ENCODE peak calls at places on chromosomes 4 and X, in four cellular contexts. D, O, W and F are unnamed samples.

GRCh38 chr4:3250956-3251690 is 2.2 kb downstream of the MSANTD1 start:
- DNase-seq in D (no peak), W (no peak), O (no peak), F (no peak)

GRCh38 chr4:183563874-183564273 is 59.0 kb downstream of the ING2 start:
- DNase-seq in O (peak), W (no peak), D (no peak), F (no peak)

GRCh38 chrX:68177542-68177941 is 255.8 kb downstream of the OPHN1 start:
- DNase-seq in D (no peak), O (no peak), W (no peak), F (no peak)

GRCh38 chr4:108725457-108725856 is 37.4 kb downstream of the ETNPPL start:
- DNase-seq in O (peak), W (no peak), D (no peak), F (no peak)

GRCh38 chr4:26310264-26310663 is 10.6 kb upstream of the RBPJ start:
- DNase-seq in D (no peak), W (no peak), O (no peak), F (peak)

GRCh38 chr4:137635108-137635507 is 102.8 kb upstream of the PCDH18 start:
- DNase-seq in O (peak), D (no peak), W (peak), F (no peak)

GRCh38 chr4:142331132-142331531 is 515.0 kb downstream of the INPP4B start:
- DNase-seq in W (no peak), O (no peak), D (no peak), F (no peak)

GRCh38 chrX:16466640-16467432 is 183.1 kb upstream of the S100G start:
- DNase-seq in W (no peak), O (no peak), D (no peak), F (no peak)

GRCh38 chr4:33649015-33649414 is 2595.3 kb downstream of the ARAP2 start:
- DNase-seq in W (no peak), D (no peak), O (peak), F (no peak)

GRCh38 chrX:75155454-75155829 is 641 bp downstream of the ABCB7 start:
- DNase-seq in O (peak), W (no peak), D (no peak), F (peak)

GRCh38 chr4:67288964-67289363 is 256.3 kb downstream of the CENPC start:
- DNase-seq in W (peak), O (peak), D (peak), F (peak)

GRCh38 chr4:87268401-87268800 is 48.0 kb upstream of the KLHL8 start:
- DNase-seq in W (no peak), O (no peak), D (no peak), F (no peak)

GRCh38 chrX:154409222-154409871 is at the start of gene DNASE1L1:
- DNase-seq in W (peak), O (peak), D (peak), F (peak)

GRCh38 chr4:11505225-11505971 is 76.7 kb upstream of the HS3ST1 start:
- DNase-seq in O (peak), D (no peak), W (no peak), F (no peak)

GRCh38 chr4:173281420-173282333 is 52.5 kb downstream of the HMGB2 start:
- DNase-seq in O (no peak), W (no peak), D (no peak), F (no peak)

GRCh38 chr4:173281001-173281400 is 53.2 kb downstream of the HMGB2 start:
- DNase-seq in D (no peak), O (no peak), W (no peak), F (peak)

GRCh38 chr4:173287486-173287885 is 46.7 kb downstream of the HMGB2 start:
- DNase-seq in O (no peak), W (no peak), D (no peak), F (no peak)

GRCh38 chr4:173288296-173288695 is 45.9 kb downstream of the HMGB2 start:
- DNase-seq in D (peak), W (peak), O (peak), F (peak)

DNA sequence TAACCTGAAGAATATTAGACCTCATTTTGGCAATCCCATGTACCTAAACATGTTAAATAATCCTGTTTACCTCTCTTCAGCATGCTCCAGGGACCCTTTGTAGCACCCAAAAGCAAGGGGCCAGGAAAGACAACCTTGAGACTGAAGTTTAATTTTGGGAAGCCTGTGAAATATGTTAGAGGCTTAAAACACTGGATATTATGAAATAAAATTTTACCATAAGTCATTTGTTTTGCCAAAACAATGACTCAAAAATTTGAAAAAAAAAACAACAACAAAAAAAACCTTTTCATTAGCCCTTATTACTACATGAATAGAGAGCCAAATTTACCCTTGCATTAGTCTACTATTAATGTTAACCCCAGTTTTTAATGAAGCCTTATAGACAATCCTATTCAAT is 49.7 kb downstream of the HMGB2 start:
- DNase-seq in O (no peak), D (no peak), W (no peak), F (no peak)
- TF ChIP-seq HMGXB4 in O (no peak), D (no peak), W (no peak), F (no peak)

GRCh38 chr4:77959566-77960338 is 97.1 kb downstream of the MRPL1 start:
- DNase-seq in W (peak), O (peak), D (no peak), F (peak)

GRCh38 chr4:77958897-77959296 is 96.3 kb downstream of the MRPL1 start:
- DNase-seq in O (no peak), D (no peak), W (no peak), F (no peak)

GRCh38 chr4:77963005-77963404 is 94.1 kb upstream of the FRAS1 start:
- DNase-seq in W (no peak), O (no peak), D (no peak), F (no peak)

GRCh38 chr4:77956917-77957316 is 94.3 kb downstream of the MRPL1 start:
- DNase-seq in W (no peak), O (no peak), D (no peak), F (no peak)

DNA sequence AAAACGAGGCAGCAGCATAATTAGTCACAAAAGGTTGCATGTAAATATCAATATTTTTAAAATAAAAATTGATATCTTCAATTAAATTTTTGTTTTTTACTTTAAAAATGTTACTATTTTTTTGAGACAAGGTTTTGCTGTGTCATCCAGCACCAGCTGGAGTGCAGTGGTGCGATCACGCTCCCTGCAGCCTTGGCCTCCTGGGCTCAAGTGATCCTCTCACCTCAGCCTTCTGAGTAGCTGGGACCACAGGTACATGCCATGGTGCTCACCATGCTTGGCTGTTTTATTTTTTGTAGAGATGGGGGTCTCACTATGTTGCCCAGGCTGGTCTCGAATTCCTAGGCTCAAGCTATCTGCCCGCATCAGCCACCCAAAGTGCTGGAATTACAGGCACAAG is 96.8 kb upstream of the FRAS1 start:
- DNase-seq in D (no peak), O (no peak), W (no peak), F (peak)
- TF ChIP-seq HMGXB4 in D (no peak), O (no peak), W (no peak), F (no peak)

GRCh38 chr4:84494518-84494917 is 4.6 kb downstream of the NKX6-1 start:
- DNase-seq in W (no peak), O (no peak), D (no peak), F (no peak)

GRCh38 chr4:84492290-84492689 is 6.8 kb downstream of the NKX6-1 start:
- DNase-seq in O (no peak), W (no peak), D (peak), F (no peak)

GRCh38 chr4:84493092-84493850 is 5.8 kb downstream of the NKX6-1 start:
- DNase-seq in D (peak), O (peak), W (no peak), F (no peak)

GRCh38 chr4:84491420-84491819 is 7.7 kb downstream of the NKX6-1 start:
- DNase-seq in D (no peak), W (no peak), O (no peak), F (no peak)

DNA sequence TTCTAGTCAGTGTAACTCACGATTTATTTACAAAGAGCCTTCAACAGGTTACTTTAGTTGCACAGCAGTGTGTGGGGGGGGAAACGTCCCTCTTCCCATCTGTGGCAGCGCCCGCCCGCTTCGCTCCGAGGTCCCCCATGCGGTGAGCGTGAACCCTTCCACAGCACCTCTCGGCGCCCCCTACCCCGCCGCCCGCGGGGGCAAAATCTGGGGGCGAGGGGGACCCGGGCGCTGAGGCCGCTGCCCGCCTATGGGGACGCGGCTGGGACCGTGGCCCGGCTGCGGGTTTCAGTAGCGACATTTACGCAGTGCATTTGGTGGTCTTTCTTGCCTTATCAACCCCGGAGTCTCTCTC is 6.4 kb downstream of the NKX6-1 start:
- DNase-seq in W (no peak), O (no peak), D (peak), F (no peak)
- TF ChIP-seq HMGXB4 in W (no peak), O (no peak), D (no peak), F (no peak)

DNA sequence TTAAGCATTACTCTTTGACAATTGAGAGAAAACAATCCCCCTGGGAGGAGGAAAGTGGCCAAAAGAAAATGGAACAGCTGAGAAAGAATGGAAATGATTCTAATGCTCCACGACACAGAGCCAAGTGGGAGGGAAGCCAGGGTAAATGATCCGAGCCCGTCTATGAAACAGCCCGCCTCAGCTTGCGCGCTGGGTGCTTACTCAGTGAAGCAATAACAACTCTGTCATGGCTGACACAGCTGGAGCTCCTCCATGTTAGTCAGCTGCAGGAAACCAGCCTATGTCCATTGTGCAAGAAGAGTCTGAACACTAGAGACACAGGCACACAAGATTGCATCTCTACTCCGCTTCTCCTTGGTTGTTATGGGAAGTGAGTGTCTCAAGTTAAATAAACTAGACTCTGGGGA is 19.3 kb downstream of the NOA1 start:
- DNase-seq in W (no peak), D (no peak), O (peak), F (no peak)
- TF ChIP-seq HMGXB4 in W (no peak), D (no peak), O (no peak), F (no peak)

DNA sequence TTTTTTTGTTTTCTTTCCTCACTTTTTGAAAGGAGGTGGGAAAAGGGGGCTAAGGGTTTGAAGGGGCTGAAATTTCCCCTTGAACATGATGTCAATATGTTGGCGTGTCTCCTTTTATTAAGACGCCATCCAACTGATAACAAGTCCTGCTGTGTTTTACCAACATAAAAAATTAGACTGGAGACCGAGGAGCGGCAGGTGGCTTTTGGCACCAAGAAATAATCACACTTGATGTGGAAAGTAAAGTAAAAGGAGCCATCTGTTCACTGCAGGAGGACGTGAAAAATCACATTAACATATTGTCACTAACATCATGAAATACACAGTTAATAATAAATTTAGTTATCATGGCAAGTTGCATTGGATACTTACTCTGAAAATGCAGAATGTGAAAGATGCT is 5.5 kb upstream of the GK2 start:
- DNase-seq in W (no peak), O (no peak), D (no peak), F (no peak)
- TF ChIP-seq HMGXB4 in W (no peak), O (no peak), D (no peak), F (no peak)

GRCh38 chr4:18733956-18734872 is 712.7 kb upstream of the LCORL start:
- DNase-seq in O (no peak), W (no peak), D (no peak), F (no peak)
- TF ChIP-seq HMGXB4 in O (no peak), W (no peak), D (no peak), F (no peak)

GRCh38 chrX:27057883-27058282 is 405.3 kb downstream of the PPP4R3C start:
- DNase-seq in D (peak), W (no peak), O (no peak), F (no peak)
- TF ChIP-seq HMGXB4 in D (no peak), W (no peak), O (no peak), F (no peak)

GRCh38 chrX:119618439-119618838 is 12.2 kb upstream of the NKRF start:
- DNase-seq in D (no peak), O (no peak), W (no peak), F (no peak)

GRCh38 chrX:119624417-119624816 is 18.2 kb upstream of the NKRF start:
- DNase-seq in O (no peak), D (no peak), W (no peak), F (no peak)

GRCh38 chrX:119624951-119625668 is 18.9 kb upstream of the NKRF start:
- DNase-seq in O (no peak), D (no peak), W (no peak), F (no peak)

GRCh38 chrX:119625843-119626242 is 19.6 kb upstream of the NKRF start:
- DNase-seq in D (no peak), O (no peak), W (no peak), F (no peak)

GRCh38 chrX:119622356-119623232 is 16.4 kb upstream of the NKRF start:
- DNase-seq in O (no peak), D (no peak), W (no peak), F (no peak)
- TF ChIP-seq HMGXB4 in O (no peak), D (no peak), W (no peak), F (no peak)

DNA sequence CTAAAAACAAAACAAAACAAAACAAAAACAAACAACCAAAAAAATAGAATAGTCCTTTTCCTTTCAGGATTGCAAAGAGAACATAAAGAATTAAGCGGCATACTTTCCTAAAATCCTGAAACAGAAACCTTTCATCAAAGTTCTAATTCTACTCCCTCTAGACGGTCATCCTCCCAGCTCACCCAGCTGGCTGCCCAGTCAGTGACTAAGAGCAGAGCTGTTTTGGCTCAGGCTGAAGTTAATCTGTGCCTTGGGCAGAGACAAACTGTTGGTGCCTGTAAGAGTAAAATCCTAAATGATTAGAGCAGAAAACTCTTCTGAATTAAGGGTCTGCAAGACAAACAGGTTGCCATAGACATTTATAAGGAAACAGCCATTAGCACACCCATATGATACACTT is 17.6 kb upstream of the WAS start:
- DNase-seq in D (no peak), W (no peak), O (no peak), F (no peak)
- TF ChIP-seq HMGXB4 in D (no peak), W (no peak), O (no peak), F (no peak)